ENCODE peak calls at places on chromosomes 12 and 14, in five cellular contexts. Q is cardiac muscle cell, R is mesenteric fat pad, Z is HuH-7, Y is ACHN. K is an unnamed sample.
A peak's percentile ranks its signal among the peaks of the same experiment; 100 is the strongest.

GRCh38 chr12:104376650-104377506 is 73.3 kb downstream of the EID3 start:
- DNase-seq in Q (no peak), R (no peak), Z (no peak), Y (no peak), K (peak; percentile 33)

GRCh38 chr12:73950506-73950905 is 587.1 kb upstream of the ATXN7L3B start:
- DNase-seq in Q (no peak), R (no peak), Z (no peak), Y (no peak), K (no peak)

GRCh38 chr12:116282371-116283286 is 5.1 kb upstream of the MED13L start:
- DNase-seq in Q (no peak), R (no peak), Z (no peak), Y (no peak), K (no peak)

GRCh38 chr14:91154851-91155625 is 41.2 kb downstream of the DGLUCY start:
- DNase-seq in Q (peak; percentile 78), R (no peak), Z (no peak), Y (peak; percentile 83), K (peak; percentile 90)

GRCh38 chr14:82366803-82367202 is 833.1 kb upstream of the SEL1L start:
- DNase-seq in Q (no peak), R (no peak), Z (peak; percentile 3), Y (no peak), K (no peak)

GRCh38 chr14:33646692-33647260 is 304.1 kb downstream of the EGLN3 start:
- DNase-seq in Q (peak; percentile 63), R (no peak), Z (no peak), Y (peak; percentile 3), K (peak; percentile 85)

GRCh38 chr12:6195665-6196535 is 4.3 kb upstream of the CD9 start:
- DNase-seq in Q (peak; percentile 86), R (no peak), Z (peak; percentile 99), Y (peak; percentile 90), K (peak; percentile 88)

GRCh38 chr12:57889541-57889989 is 43.0 kb upstream of the CTDSP2 start:
- DNase-seq in Q (peak; percentile 98), R (no peak), Z (no peak), Y (no peak), K (no peak)

GRCh38 chr14:81416233-81416927 is 16.3 kb upstream of the STON2 start:
- DNase-seq in Q (no peak), R (no peak), Z (no peak), Y (no peak), K (no peak)

GRCh38 chr12:103442822-103443221 is 52.9 kb downstream of the C12orf42 start:
- DNase-seq in Q (no peak), R (no peak), Z (no peak), Y (no peak), K (no peak)

GRCh38 chr12:122740351-122740750 is 9.7 kb upstream of the HCAR1 start:
- DNase-seq in Q (peak; percentile 9), R (peak; percentile 11), Z (no peak), Y (no peak), K (no peak)

GRCh38 chr12:77768558-77768957 is 62.1 kb upstream of the NAV3 start:
- DNase-seq in Q (no peak), R (no peak), Z (no peak), Y (no peak), K (no peak)

GRCh38 chr12:101414533-101415119 is 7.1 kb upstream of the ARL1 start:
- DNase-seq in Q (peak; percentile 71), R (no peak), Z (peak; percentile 39), Y (peak; percentile 84), K (peak; percentile 71)

GRCh38 chr14:66503532-66503931 is 4.4 kb upstream of the GPHN start:
- DNase-seq in Q (peak; percentile 81), R (no peak), Z (no peak), Y (peak; percentile 16), K (no peak)

GRCh38 chr14:87824261-87824660 is 168.7 kb downstream of the GALC start:
- DNase-seq in Q (no peak), R (no peak), Z (no peak), Y (no peak), K (no peak)

GRCh38 chr14:63039800-63040380 is 5.4 kb downstream of the KCNH5 start:
- DNase-seq in Q (peak; percentile 68), R (no peak), Z (peak; percentile 33), Y (peak; percentile 42), K (peak; percentile 65)

GRCh38 chr12:124853781-124854636 is 9.7 kb downstream of the SCARB1 start:
- DNase-seq in Q (no peak), R (no peak), Z (no peak), Y (no peak), K (no peak)

GRCh38 chr12:4535092-4535491 is 3.6 kb upstream of the RAD51AP1 start:
- DNase-seq in Q (no peak), R (no peak), Z (no peak), Y (no peak), K (no peak)

GRCh38 chr12:130787445-130788410 is 51.3 kb downstream of the STX2 start:
- DNase-seq in Q (peak; percentile 15), R (no peak), Z (no peak), Y (no peak), K (no peak)

GRCh38 chr14:74414793-74415437 is 11.1 kb downstream of the SYNDIG1L start:
- DNase-seq in Q (peak; percentile 6), R (no peak), Z (no peak), Y (no peak), K (no peak)

GRCh38 chr14:61287196-61287595 is 6.1 kb upstream of the TMEM30B start:
- DNase-seq in Q (no peak), R (no peak), Z (no peak), Y (no peak), K (no peak)

GRCh38 chr12:23795494-23795893 is 154.0 kb downstream of the SOX5 start:
- DNase-seq in Q (no peak), R (no peak), Z (no peak), Y (no peak), K (no peak)

GRCh38 chr12:12353807-12354206 is 3.1 kb upstream of the BORCS5 start:
- DNase-seq in Q (no peak), R (no peak), Z (no peak), Y (no peak), K (no peak)

GRCh38 chr12:15600223-15600935 is 188.8 kb downstream of the EPS8 start:
- DNase-seq in Q (no peak), R (no peak), Z (no peak), Y (no peak), K (peak; percentile 88)

GRCh38 chr14:87944987-87945604 is 47.9 kb downstream of the GALC start:
- DNase-seq in Q (peak; percentile 73), R (no peak), Z (no peak), Y (peak; percentile 36), K (peak; percentile 64)

GRCh38 chr12:7712841-7713442 is 1.7 kb downstream of the DPPA3 start:
- DNase-seq in Q (no peak), R (no peak), Z (no peak), Y (no peak), K (no peak)

GRCh38 chr12:130856088-130856487 is 15.8 kb upstream of the RAN start:
- DNase-seq in Q (no peak), R (no peak), Z (no peak), Y (no peak), K (no peak)

GRCh38 chr12:28550757-28551381 is 360.6 kb downstream of the CCDC91 start:
- DNase-seq in Q (peak; percentile 53), R (no peak), Z (no peak), Y (peak; percentile 83), K (peak; percentile 92)

GRCh38 chr12:124795081-124795948 is 68.3 kb downstream of the SCARB1 start:
- DNase-seq in Q (no peak), R (no peak), Z (no peak), Y (no peak), K (no peak)

GRCh38 chr12:101042211-101042610 is 167.8 kb downstream of the SLC5A8 start:
- DNase-seq in Q (no peak), R (no peak), Z (no peak), Y (no peak), K (no peak)

GRCh38 chr12:4653257-4653656 is 4.3 kb downstream of the NDUFA9 start:
- DNase-seq in Q (no peak), R (no peak), Z (no peak), Y (peak; percentile 12), K (no peak)

GRCh38 chr12:30687265-30687986 is 8.2 kb downstream of the IPO8 start:
- DNase-seq in Q (peak; percentile 55), R (no peak), Z (no peak), Y (no peak), K (peak; percentile 14)